ENCODE peak calls at places on chromosome X, in nine cellular contexts. O is CD8-positive, alpha-beta T cell; G is activated naive CD8-positive, alpha-beta T cell treated with anti-CD3 and anti-CD28 coated beads, Interleukin-2, amount 50 U/mL, for 24 hours; D is tibial nerve; T is A172; R is vagina; A is NT2/D1; P is heart left ventricle; W is stomach. V is an unnamed sample.

GRCh38 chrX:139554367-139554766 is 23.8 kb downstream of the F9 start:
- DNase-seq in O (no peak), G (no peak), D (no peak), T (no peak), R (no peak), A (no peak), P (no peak), W (no peak), V (no peak)

GRCh38 chrX:70452143-70452733 is 7.6 kb downstream of the DLG3 start:
- DNase-seq in O (peak), G (peak), D (peak), T (no peak), R (no peak), A (no peak), P (peak), W (peak), V (peak)

GRCh38 chrX:131747173-131747572 is 203.3 kb downstream of the OR13H1 start:
- DNase-seq in O (no peak), G (no peak), D (no peak), T (peak), R (no peak), A (no peak), P (no peak), W (peak), V (no peak)

GRCh38 chrX:41518127-41518840 is 71.1 kb downstream of the NYX start:
- DNase-seq in O (no peak), G (peak), D (no peak), T (no peak), R (no peak), A (no peak), P (no peak), W (no peak), V (no peak)

GRCh38 chrX:136731207-136731782 is 49.4 kb downstream of the ARHGEF6 start:
- DNase-seq in O (no peak), G (no peak), D (no peak), T (no peak), R (no peak), A (no peak), P (no peak), W (no peak), V (no peak)

GRCh38 chrX:154734101-154734781 is 16.6 kb downstream of the GAB3 start:
- DNase-seq in O (no peak), G (no peak), D (no peak), T (no peak), R (no peak), A (no peak), P (peak), W (no peak), V (peak)

GRCh38 chrX:41334866-41335589 is 1.1 kb downstream of the DDX3X start:
- DNase-seq in O (peak), G (peak), D (peak), T (peak), R (peak), A (no peak), P (peak), W (peak), V (peak)

GRCh38 chrX:64097891-64098290 is 107.6 kb downstream of the AMER1 start:
- DNase-seq in O (no peak), G (no peak), D (no peak), T (no peak), R (no peak), A (no peak), P (no peak), W (no peak), V (no peak)

V was measured in testis.